ENCODE peak calls at places on chromosomes 3 and 15, in seven cellular contexts. V is testis, W is heart left ventricle, H is Peyer's patch, P is uterus, Y is transverse colon, O is thyroid gland. N is an unnamed sample.

GRCh38 chr3:32712506-32713055 is 27.6 kb downstream of the CNOT10 start:
- DNase-seq in P (no peak), W (no peak), H (no peak), O (no peak), Y (no peak), V (no peak), N (peak)

GRCh38 chr15:48385431-48385830 is 54.2 kb downstream of the DUT start:
- DNase-seq in Y (no peak), H (no peak), P (no peak), W (no peak), V (no peak), O (no peak), N (no peak)

GRCh38 chr3:190319660-190320059 is 2.6 kb downstream of the CLDN1 start:
- DNase-seq in O (peak), Y (no peak), P (no peak), W (no peak), V (no peak), H (no peak), N (no peak)

GRCh38 chr3:39177708-39178332 is 14.6 kb downstream of the XIRP1 start:
- DNase-seq in Y (peak), V (peak), H (peak), P (peak), O (peak), W (peak), N (peak)

GRCh38 chr15:26773917-26774316 is 1.1 kb upstream of the GABRB3 start:
- DNase-seq in Y (no peak), O (peak), V (no peak), W (no peak), P (no peak), H (no peak), N (peak)

GRCh38 chr3:20061331-20061730 is 21.1 kb downstream of the KAT2B start:
- DNase-seq in H (no peak), P (no peak), V (no peak), Y (no peak), O (no peak), W (no peak), N (no peak)

GRCh38 chr3:114319453-114319852 is 25.6 kb downstream of the TIGIT start:
- DNase-seq in V (no peak), O (no peak), Y (no peak), W (no peak), P (no peak), H (no peak), N (no peak)

GRCh38 chr3:154430014-154430413 is at the start of gene GPR149:
- DNase-seq in Y (no peak), W (no peak), H (no peak), O (peak), P (no peak), V (peak), N (no peak)

GRCh38 chr3:129031476-129032215 is 28.9 kb upstream of the GP9 start:
- DNase-seq in W (no peak), O (no peak), Y (no peak), H (no peak), V (no peak), P (no peak), N (no peak)

GRCh38 chr3:12467746-12468145 is 16.5 kb upstream of the TSEN2 start:
- DNase-seq in Y (no peak), H (peak), V (no peak), P (no peak), W (no peak), O (no peak), N (no peak)

GRCh38 chr3:50380375-50381085 is 21.2 kb upstream of the TMEM115 start:
- DNase-seq in V (no peak), P (no peak), Y (no peak), W (no peak), O (no peak), H (no peak), N (no peak)

GRCh38 chr3:48561045-48561736 is 2.4 kb downstream of the UCN2 start:
- DNase-seq in P (peak), O (peak), W (peak), H (no peak), V (peak), Y (peak), N (peak)

GRCh38 chr3:13299531-13300155 is 120.5 kb downstream of the NUP210 start:
- DNase-seq in W (no peak), H (peak), P (no peak), V (no peak), O (no peak), Y (no peak), N (no peak)

DNA sequence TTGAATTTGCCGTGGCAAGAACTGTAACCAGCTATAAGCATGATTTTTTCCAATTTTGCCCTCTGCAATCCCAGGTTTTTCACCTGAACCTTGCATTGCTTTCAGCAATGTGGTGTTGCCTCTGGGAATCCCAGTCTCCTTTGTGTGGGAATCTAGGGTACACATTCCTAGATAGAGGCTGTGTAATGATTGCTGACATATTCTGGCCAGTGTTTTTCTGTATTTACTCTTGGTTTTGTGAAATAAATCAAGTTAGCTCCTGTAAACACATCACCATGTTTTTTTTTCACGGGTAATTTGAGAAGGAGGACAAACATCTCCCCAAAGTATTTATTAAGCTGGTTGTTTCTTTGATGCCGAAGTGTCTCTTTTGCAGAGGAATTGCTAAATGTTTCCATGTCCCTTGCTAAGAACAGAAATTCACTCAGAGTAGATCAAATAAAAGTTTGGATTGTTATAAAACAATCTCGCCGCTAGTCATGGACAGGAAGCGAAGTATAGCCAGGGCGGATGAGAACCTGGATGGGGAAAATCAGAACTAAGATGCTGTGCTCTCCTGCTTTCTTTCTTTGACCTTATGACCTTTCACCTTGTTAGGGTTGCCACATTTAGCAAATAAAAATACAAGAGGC is 1.2 kb downstream of the CFAP91 start:
- DNase-seq in P (no peak), H (no peak), Y (no peak), W (no peak), V (no peak), O (no peak), N (no peak)
- TF ChIP-seq POLR2A in P (no peak), H (no peak), Y (no peak), W (no peak), V (no peak), O (no peak), N (no peak)

DNA sequence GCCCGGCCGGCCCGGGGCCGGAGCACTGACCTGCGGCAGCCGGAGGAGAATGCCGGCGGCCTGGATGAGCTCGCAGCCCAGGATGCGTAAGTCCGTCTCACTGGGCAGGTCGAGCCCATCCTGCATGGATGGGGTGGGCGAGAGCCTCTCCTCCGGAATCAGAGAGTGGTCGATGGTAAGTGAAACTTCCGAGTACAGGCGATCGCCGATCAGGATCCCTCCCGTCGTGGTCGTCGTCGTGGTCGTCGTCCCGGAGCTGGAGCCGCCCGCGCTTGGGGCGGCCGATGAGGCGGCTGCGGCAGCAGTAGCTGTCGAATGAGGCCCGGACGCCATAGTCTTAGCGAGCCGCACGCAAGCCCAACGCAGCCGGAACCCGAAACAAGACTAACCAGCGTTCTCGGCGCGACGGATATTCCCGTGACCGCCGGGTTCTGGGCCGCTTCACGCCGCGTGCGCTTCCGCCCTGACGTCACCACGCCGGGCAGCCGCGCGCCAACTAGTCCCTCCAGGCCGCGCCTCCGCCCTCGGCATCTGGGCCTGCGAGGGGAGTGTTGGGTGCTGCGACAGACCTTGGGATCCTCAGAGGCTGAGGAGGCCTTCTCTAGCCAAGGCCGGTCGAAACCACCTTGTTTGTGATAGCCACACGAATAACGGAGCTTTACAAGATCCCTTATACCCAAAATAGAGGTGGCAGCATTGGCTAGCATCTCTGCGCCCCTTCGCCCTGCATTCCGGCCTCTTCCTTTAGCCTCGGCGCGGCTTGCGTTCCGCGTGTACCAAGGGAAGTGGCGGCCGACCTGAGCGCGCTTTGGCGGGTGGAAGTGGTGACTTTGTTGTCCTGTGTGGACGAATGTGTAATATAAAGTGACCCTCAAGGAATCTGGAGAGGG is at the start of gene CCNL1:
- DNase-seq in P (peak), V (peak), H (peak), O (peak), W (peak), Y (peak), N (peak)
- TF ChIP-seq POLR2A in P (peak), V (peak), H (peak), O (peak), W (peak), Y (peak), N (peak)

GRCh38 chr15:50908209-50909043 is at the start of gene AP4E1:
- DNase-seq in V (peak), W (peak), P (peak), H (peak), Y (peak), O (peak), N (peak)
- TF ChIP-seq POLR2A in V (no peak), W (peak), P (peak), H (peak), Y (peak), O (peak), N (peak)

GRCh38 chr3:194296832-194297666 is 54.1 kb downstream of the CPN2 start:
- DNase-seq in O (peak), H (no peak), P (no peak), W (no peak), V (peak), Y (peak), N (peak)
- TF ChIP-seq POLR2A in O (no peak), H (no peak), P (no peak), W (no peak), V (no peak), Y (no peak), N (no peak)

N was measured in upper lobe of left lung.